ENCODE peak calls at places on chromosomes 2 and 18, in four cellular contexts. R is K562, L is GM12892, Z is SK-N-SH. U is an unnamed sample.

GRCh38 chr2:189022492-189022891 is 48.3 kb downstream of the COL3A1 start:
- DNase-seq in L (no peak), Z (peak; percentile 39), R (no peak), U (no peak)

GRCh38 chr18:3350566-3351527 is 88.9 kb downstream of the MYL12B start:
- DNase-seq in L (no peak), Z (no peak), R (no peak), U (no peak)

GRCh38 chr2:231212329-231212845 is 14.0 kb downstream of the ARMC9 start:
- DNase-seq in R (no peak), L (no peak), Z (no peak), U (no peak)

GRCh38 chr2:158782616-158783015 is 12.5 kb upstream of the DAPL1 start:
- DNase-seq in L (no peak), Z (no peak), R (no peak), U (no peak)

GRCh38 chr2:85549826-85550225 is 10.9 kb downstream of the MAT2A start:
- DNase-seq in R (no peak), L (no peak), Z (no peak), U (no peak)

GRCh38 chr2:200039847-200040246 is 84.5 kb downstream of the MAIP1 start:
- DNase-seq in L (no peak), R (no peak), Z (no peak), U (no peak)

GRCh38 chr18:58788971-58789797 is 75.5 kb upstream of the ZNF532 start:
- DNase-seq in L (no peak), Z (no peak), R (no peak), U (no peak)

GRCh38 chr2:212845941-212846340 is 305.5 kb downstream of the IKZF2 start:
- DNase-seq in Z (no peak), L (no peak), R (no peak), U (no peak)

GRCh38 chr2:1538663-1539062 is 125.4 kb downstream of the TPO start:
- DNase-seq in Z (peak; percentile 79), R (no peak), L (no peak), U (peak; percentile 59)

GRCh38 chr2:228763600-228763999 is 507.5 kb downstream of the PID1 start:
- DNase-seq in Z (no peak), L (no peak), R (no peak), U (no peak)

GRCh38 chr2:79191816-79192215 is 32.3 kb upstream of the REG3A start:
- DNase-seq in L (no peak), R (no peak), Z (no peak), U (no peak)

GRCh38 chr2:148552675-148553331 is 91.7 kb upstream of the EPC2 start:
- DNase-seq in Z (no peak), R (no peak), L (no peak), U (no peak)

GRCh38 chr2:42859006-42859552 is 66.7 kb upstream of the HAAO start:
- DNase-seq in L (peak; percentile 41), R (peak; percentile 78), Z (peak; percentile 86), U (peak; percentile 55)

GRCh38 chr2:151844217-151844896 is 16.1 kb upstream of the ARL5A start:
- DNase-seq in Z (no peak), L (no peak), R (no peak), U (no peak)

GRCh38 chr18:48186084-48186798 is 222.9 kb downstream of the ZBTB7C start:
- DNase-seq in R (no peak), L (no peak), Z (peak; percentile 67), U (no peak)

GRCh38 chr2:176854062-176854461 is 358.5 kb upstream of the HNRNPA3 start:
- DNase-seq in L (no peak), Z (no peak), R (no peak), U (no peak)

GRCh38 chr2:673615-674318 is 3.4 kb downstream of the TMEM18 start:
- DNase-seq in Z (no peak), L (no peak), R (no peak), U (no peak)

GRCh38 chr2:81290846-81291245 is 986.3 kb upstream of the LRRTM1 start:
- DNase-seq in R (no peak), L (no peak), Z (no peak), U (no peak)

GRCh38 chr18:11125372-11126315 is 23.7 kb downstream of the PIEZO2 start:
- DNase-seq in L (no peak), R (no peak), Z (no peak), U (no peak)
- TF ChIP-seq POLR2AphosphoS5 in L (no peak), R (no peak), Z (no peak), U (no peak)

GRCh38 chr2:219186754-219187456 is 8.8 kb downstream of the RETREG2 start:
- DNase-seq in Z (no peak), L (no peak), R (no peak), U (no peak)
- TF ChIP-seq TAF1 in Z (no peak), L (no peak), R (no peak), U (no peak)

DNA sequence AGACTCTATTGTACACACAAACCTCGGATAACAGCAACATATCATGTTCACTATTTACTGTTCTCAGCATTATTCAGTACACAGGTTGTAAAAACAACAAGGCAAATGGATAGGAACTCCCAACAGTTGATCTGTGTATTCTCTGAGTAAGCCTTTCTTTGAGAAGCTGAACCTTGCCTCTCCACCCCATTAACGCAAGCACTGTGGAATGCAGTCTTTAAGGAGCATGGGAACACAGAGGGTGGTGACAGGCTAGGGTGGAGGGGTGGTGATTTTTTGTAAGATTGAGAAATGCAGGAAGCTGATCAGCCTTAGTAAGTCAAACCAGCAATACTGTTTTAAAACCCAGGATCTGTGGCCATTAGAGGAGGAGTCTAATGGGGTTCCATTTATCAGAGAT is 19.6 kb upstream of the SERPINB11 start:
- DNase-seq in Z (no peak), L (no peak), R (no peak), U (no peak)
- TF ChIP-seq POLR2AphosphoS5 in Z (no peak), L (no peak), R (no peak), U (no peak)

DNA sequence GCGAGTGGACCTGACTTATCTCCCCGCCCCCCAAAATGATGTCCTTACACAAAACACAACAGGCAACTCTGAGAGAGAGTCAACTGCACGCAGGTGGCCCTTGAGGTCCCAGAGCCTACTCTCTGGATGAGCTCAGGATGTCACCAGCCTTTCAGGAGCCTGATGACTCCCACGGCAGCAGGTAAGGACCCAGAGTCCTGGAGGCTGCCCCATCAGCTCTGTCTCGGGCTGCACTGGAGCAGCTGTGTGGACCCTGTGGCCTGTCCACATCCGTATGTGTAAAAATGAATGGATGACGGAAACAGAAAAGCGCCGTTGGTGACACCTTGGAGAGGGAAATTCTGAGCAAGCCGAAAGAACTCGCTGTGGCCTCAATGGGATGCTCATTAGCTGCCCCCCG is 130.9 kb downstream of the HDAC4 start:
- DNase-seq in R (no peak), L (no peak), Z (no peak), U (no peak)
- TF ChIP-seq TAF1 in R (no peak), L (no peak), Z (no peak), U (no peak)

GRCh38 chr2:227674485-227674884 is 7.9 kb downstream of the SCYGR5 start:
- DNase-seq in R (no peak), L (no peak), Z (no peak), U (no peak)

GRCh38 chr2:227665189-227665940 is 1.2 kb upstream of the SCYGR5 start:
- DNase-seq in L (no peak), Z (no peak), R (no peak), U (no peak)

DNA sequence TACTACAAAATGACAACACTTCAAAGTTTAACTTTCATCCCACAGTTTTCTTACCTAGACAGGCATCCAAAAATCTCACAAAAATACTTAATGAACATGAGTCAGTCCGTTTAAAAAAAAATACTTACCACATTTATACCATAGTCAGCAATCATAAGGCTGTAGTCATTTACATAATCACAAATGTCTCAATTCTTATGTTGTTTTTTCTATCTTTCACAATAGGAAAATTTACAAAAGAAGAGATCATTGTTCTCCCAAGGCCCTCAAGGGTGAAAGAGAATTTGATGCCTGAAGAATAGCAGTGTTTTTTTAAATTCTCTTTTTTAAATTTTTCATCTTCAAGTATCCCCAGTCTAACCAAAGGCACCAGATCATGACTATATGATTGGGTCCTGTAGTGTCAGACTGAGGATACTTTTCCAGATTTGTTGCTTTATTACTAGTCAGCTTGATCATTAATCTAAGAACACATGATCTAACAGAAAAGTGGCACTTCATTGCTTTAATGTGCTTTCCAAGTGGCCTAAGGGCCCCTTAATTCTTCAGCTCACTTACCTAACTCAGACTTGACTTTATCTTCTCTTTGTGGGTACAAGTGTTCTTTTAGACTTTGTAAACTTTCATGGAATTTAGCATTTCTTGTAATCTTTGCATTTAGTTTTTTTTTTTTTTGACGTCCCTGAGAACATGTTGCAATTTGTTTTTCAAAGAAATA is 4.7 kb downstream of the SCYGR5 start:
- DNase-seq in R (no peak), L (no peak), Z (no peak), U (no peak)
- TF ChIP-seq POLR2AphosphoS5 in R (no peak), L (no peak), Z (no peak), U (no peak)

DNA sequence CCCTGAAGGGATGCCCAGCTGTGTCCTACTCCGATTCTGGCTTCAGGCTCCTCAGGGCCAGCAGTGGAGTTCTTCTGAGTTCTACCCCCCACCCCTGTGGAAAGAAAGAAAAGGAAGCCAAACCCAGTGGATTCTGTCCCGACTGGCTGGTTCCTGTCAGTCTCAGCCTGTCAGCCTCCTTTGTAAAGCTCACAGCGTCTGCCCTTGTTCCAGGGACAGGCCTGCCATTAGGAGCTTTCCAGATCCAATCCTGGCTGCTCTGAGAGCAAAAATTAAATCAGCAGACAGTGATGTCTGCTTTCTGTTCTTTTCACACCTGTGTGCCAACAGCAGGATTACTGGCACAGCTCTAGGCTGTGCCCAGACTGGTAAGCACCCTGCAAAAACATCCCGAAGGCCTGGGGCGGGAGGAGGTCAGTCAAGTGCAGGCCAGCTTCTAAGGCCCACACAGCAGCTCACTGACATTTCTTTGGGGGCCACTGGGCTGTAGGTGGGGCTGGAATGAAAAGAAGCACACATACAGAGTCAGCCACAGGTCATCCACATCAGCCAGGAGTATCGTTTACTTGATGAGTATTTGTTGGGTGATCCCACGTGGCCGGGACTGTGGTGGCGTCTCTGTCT is 69.1 kb downstream of the EHD3 start:
- DNase-seq in L (no peak), R (no peak), Z (peak; percentile 71), U (no peak)
- TF ChIP-seq TAF1 in L (no peak), R (no peak), Z (no peak), U (no peak)

DNA sequence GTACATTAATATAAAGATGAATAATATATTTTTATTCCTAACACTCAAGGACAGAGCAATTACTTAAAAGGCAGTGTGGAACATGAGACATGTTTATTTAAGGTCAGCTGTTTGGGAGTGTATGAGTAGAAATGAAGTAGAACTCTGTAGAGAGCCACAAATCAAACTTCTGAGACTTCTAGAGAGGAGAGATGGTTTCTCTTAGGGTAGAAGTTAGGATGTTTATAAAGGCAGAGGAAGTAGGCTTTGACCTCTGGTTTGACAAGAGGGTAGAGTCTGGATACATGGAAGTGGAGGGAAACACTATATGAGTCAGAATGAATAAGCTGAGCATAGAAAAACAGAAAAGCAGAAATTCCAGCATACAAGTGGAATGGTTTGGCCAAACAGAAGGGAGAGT is 262.1 kb upstream of the KLHL14 start:
- DNase-seq in L (no peak), Z (no peak), R (no peak), U (no peak)
- TF ChIP-seq POLR2AphosphoS5 in L (no peak), Z (no peak), R (no peak), U (no peak)

GRCh38 chr2:47808614-47809013 is 25.7 kb downstream of the MSH6 start:
- DNase-seq in Z (no peak), R (no peak), L (no peak), U (no peak)
- TF ChIP-seq TAF1 in Z (no peak), R (no peak), L (no peak), U (no peak)